ENCODE peak calls at places on chromosomes 5 and 9, in seven cellular contexts. R is Peyer's patch; M is GM13976; P is fibroblast of mammary gland; I is nephron progenitor cell; Y is CD8-positive, alpha-beta T cell; Q is stomach. D is an unnamed sample.

GRCh38 chr5:72996632-72997031 is 40.8 kb downstream of the FCHO2 start:
- DNase-seq in R (no peak), M (no peak), I (no peak), Y (no peak), Q (no peak), P (no peak), D (no peak)

GRCh38 chr9:134585746-134586706 is 55.6 kb upstream of the COL5A1 start:
- DNase-seq in Y (no peak), P (peak), Q (no peak), R (peak), M (no peak), I (no peak), D (no peak)

GRCh38 chr9:96209407-96210031 is 92.5 kb downstream of the HSD17B3 start:
- DNase-seq in R (peak), Y (no peak), P (peak), M (no peak), Q (no peak), I (no peak), D (no peak)

GRCh38 chr5:104347119-104347708 is 784.6 kb upstream of the NUDT12 start:
- DNase-seq in M (no peak), R (no peak), P (peak), Q (no peak), I (no peak), Y (no peak), D (no peak)

GRCh38 chr5:140553657-140554056 is 3.6 kb downstream of the SRA1 start:
- DNase-seq in Y (no peak), M (no peak), R (no peak), P (peak), Q (no peak), I (no peak), D (no peak)

GRCh38 chr9:68507098-68507795 is 33.4 kb downstream of the TMEM252 start:
- DNase-seq in P (peak), Y (no peak), M (peak), Q (no peak), I (no peak), R (no peak), D (peak)

GRCh38 chr5:90658620-90659019 is 100.0 kb downstream of the ADGRV1 start:
- DNase-seq in Q (no peak), M (no peak), P (no peak), Y (no peak), I (no peak), R (no peak), D (no peak)

GRCh38 chr9:33452828-33453271 is 5.5 kb upstream of the AQP3 start:
- DNase-seq in R (peak), M (peak), P (peak), I (peak), Y (peak), Q (peak), D (peak)

GRCh38 chr9:133470427-133470924 is 8.4 kb downstream of the SLC2A6 start:
- DNase-seq in M (no peak), P (no peak), Y (no peak), R (no peak), I (no peak), Q (no peak), D (no peak)

GRCh38 chr5:42517164-42517563 is 93.9 kb downstream of the GHR start:
- DNase-seq in Q (no peak), Y (no peak), M (no peak), P (no peak), R (no peak), I (no peak), D (no peak)

GRCh38 chr9:133994359-133995011 is 2.4 kb upstream of the VAV2 start:
- DNase-seq in M (peak), Q (peak), Y (peak), R (peak), P (peak), I (peak), D (peak)

GRCh38 chr5:44909009-44909408 is 100.3 kb downstream of the MRPS30 start:
- DNase-seq in Q (no peak), R (no peak), P (no peak), M (no peak), Y (no peak), I (no peak), D (no peak)

GRCh38 chr9:134968011-134968822 is 50.5 kb upstream of the FCN1 start:
- DNase-seq in I (peak), P (peak), M (no peak), R (peak), Q (no peak), Y (no peak), D (no peak)

GRCh38 chr5:72845889-72846288 is 29.4 kb downstream of the TNPO1 start:
- DNase-seq in Y (no peak), I (no peak), M (no peak), P (peak), Q (no peak), R (no peak), D (no peak)

GRCh38 chr5:132134384-132134783 is 60.8 kb downstream of the CSF2 start:
- DNase-seq in P (peak), Q (no peak), R (no peak), Y (no peak), I (no peak), M (no peak), D (no peak)

GRCh38 chr9:2859776-2860379 is 16.0 kb upstream of the PUM3 start:
- DNase-seq in M (peak), R (peak), Q (peak), Y (peak), I (peak), P (peak), D (peak)

GRCh38 chr9:81776390-81776789 is 87.0 kb upstream of the TLE1 start:
- DNase-seq in M (no peak), Y (no peak), R (no peak), Q (no peak), P (no peak), I (no peak), D (no peak)

GRCh38 chr5:122287101-122287500 is 24.9 kb upstream of the SNCAIP start:
- DNase-seq in M (no peak), I (no peak), Y (no peak), P (no peak), Q (no peak), R (no peak), D (no peak)

GRCh38 chr5:9924614-9925013 is 294.5 kb upstream of the TAS2R1 start:
- DNase-seq in P (peak), M (no peak), Y (no peak), I (no peak), Q (no peak), R (no peak), D (peak)

GRCh38 chr5:80656425-80656824 is 1.6 kb upstream of the DHFR start:
- DNase-seq in Y (no peak), I (no peak), R (no peak), M (no peak), P (peak), Q (no peak), D (no peak)
- TF ChIP-seq CTCF in Y (no peak), I (no peak), R (no peak), M (no peak), P (peak), Q (no peak), D (peak)

GRCh38 chr9:35510745-35511428 is 21.0 kb downstream of the RUSC2 start:
- DNase-seq in P (peak), M (no peak), R (peak), Y (no peak), I (no peak), Q (peak), D (no peak)
- TF ChIP-seq CTCF in P (peak), M (no peak), R (no peak), Y (no peak), I (no peak), Q (no peak), D (peak)

DNA sequence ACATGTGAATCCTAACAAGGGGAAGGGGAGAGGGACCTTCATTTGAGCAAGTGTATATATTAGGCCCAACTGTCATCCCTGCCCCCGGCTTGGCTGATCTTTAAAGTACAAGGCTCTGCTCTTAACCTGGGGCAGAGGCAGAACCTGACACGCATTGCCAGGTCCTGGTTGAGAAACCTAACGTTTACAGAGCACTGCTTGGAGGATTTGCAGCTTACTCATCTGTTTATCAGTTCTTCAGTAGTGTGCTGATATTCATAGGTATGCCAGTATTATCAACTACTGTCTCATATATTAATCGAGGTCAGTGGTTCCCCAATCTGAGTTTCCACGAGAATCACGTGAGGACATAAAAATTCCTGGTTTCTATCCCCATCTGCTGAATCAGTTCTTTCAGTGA is 50.4 kb downstream of the ACO1 start:
- DNase-seq in R (no peak), Q (no peak), Y (no peak), P (no peak), M (no peak), I (no peak), D (no peak)
- TF ChIP-seq CTCF in R (no peak), Q (no peak), Y (no peak), P (no peak), M (no peak), I (no peak), D (no peak)

GRCh38 chr5:2215059-2215458 is 332.3 kb upstream of the IRX4 start:
- DNase-seq in R (no peak), Q (no peak), P (no peak), M (no peak), Y (no peak), I (no peak), D (no peak)

GRCh38 chr5:2220741-2221140 is 338.0 kb upstream of the IRX4 start:
- DNase-seq in Y (no peak), P (no peak), I (no peak), R (no peak), M (peak), Q (no peak), D (no peak)

GRCh38 chr5:2213121-2213730 is 330.5 kb upstream of the IRX4 start:
- DNase-seq in Y (no peak), R (no peak), I (no peak), M (no peak), Q (no peak), P (no peak), D (no peak)

GRCh38 chr5:2219149-2219776 is 336.5 kb upstream of the IRX4 start:
- DNase-seq in Y (no peak), M (no peak), Q (no peak), P (no peak), R (no peak), I (no peak), D (no peak)

GRCh38 chr5:2217219-2217618 is 334.5 kb upstream of the IRX4 start:
- DNase-seq in Q (no peak), P (no peak), R (no peak), M (peak), I (no peak), Y (no peak), D (no peak)
- TF ChIP-seq CTCF in Q (no peak), P (no peak), R (no peak), M (no peak), I (no peak), Y (no peak), D (no peak)

DNA sequence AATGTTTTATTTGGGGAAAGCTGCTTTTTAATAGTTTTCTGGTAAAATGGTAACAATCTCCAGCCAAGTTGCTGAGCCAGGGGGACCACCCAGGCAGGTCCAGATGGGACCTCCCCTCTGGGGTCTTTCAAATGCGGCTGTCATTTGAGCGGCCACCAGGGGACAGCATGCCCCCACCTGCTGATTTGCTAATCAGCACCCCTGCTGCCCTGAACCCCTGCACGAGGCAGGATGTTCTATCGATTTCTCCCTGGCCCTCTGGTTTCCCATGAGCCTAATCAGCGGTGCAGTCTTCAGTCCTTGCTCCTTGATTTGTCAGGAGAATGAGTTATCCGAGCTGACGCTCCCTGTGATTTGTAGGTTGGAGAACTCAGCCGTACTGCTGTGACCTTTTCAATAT is 247.0 kb downstream of the FSTL4 start:
- DNase-seq in Q (no peak), P (no peak), I (peak), Y (no peak), R (no peak), M (peak), D (peak)
- TF ChIP-seq CTCF in Q (no peak), P (peak), I (peak), Y (no peak), R (no peak), M (no peak), D (peak)

D was measured in GM13977.